ENCODE peak calls at places on chromosomes 11 and 22, in nine cellular contexts. V is EL, Q is mesenchymal stem cell, H is GM03348, T is HFF-Myc, N is fibroblast of the conjunctiva, Y is upper lobe of left lung, E is sciatic nerve, W is dorsolateral prefrontal cortex. L is an unnamed sample.

GRCh38 chr11:44136176-44136945 is 40.9 kb downstream of the EXT2 start:
- DNase-seq in H (no peak), Y (no peak), N (no peak), E (no peak), T (no peak), V (peak), Q (no peak), W (no peak), L (no peak)

GRCh38 chr11:111909378-111909777 is 2.2 kb downstream of the CRYAB start:
- DNase-seq in Y (no peak), V (no peak), N (no peak), W (no peak), T (no peak), H (no peak), E (no peak), Q (no peak), L (no peak)

GRCh38 chr22:40345801-40346177 is 511 bp upstream of the ADSL start:
- DNase-seq in T (no peak), N (no peak), W (peak), H (peak), E (peak), Q (no peak), Y (peak), V (peak), L (no peak)

GRCh38 chr11:86980397-86980796 is 25.2 kb upstream of the FZD4 start:
- DNase-seq in N (no peak), E (no peak), H (no peak), V (no peak), T (no peak), Y (no peak), W (no peak), Q (no peak), L (no peak)

GRCh38 chr11:64101461-64101860 is 64.5 kb downstream of the MACROD1 start:
- DNase-seq in T (no peak), N (no peak), V (no peak), E (no peak), Y (no peak), Q (no peak), H (peak), W (no peak), L (no peak)

GRCh38 chr11:69484427-69485259 is 3.2 kb downstream of the LINC01488 start:
- DNase-seq in W (no peak), E (no peak), Y (no peak), T (no peak), N (no peak), V (no peak), Q (no peak), H (no peak), L (no peak)

GRCh38 chr11:19259487-19260345 is 19.0 kb upstream of the E2F8 start:
- DNase-seq in Y (peak), V (peak), E (peak), Q (peak), N (peak), W (peak), T (no peak), H (peak), L (no peak)

GRCh38 chr22:26722159-26722558 is 64.8 kb downstream of the MIAT start:
- DNase-seq in H (peak), E (no peak), V (peak), W (no peak), N (no peak), Q (no peak), Y (no peak), T (no peak), L (no peak)

GRCh38 chr11:111524056-111524455 is 9.5 kb downstream of the HOATZ start:
- DNase-seq in H (no peak), Q (no peak), T (no peak), E (no peak), V (no peak), W (no peak), Y (no peak), N (no peak), L (no peak)

GRCh38 chr11:91459840-91460239 is 764.8 kb upstream of the FAT3 start:
- DNase-seq in Y (no peak), Q (no peak), T (no peak), E (no peak), H (no peak), W (no peak), N (no peak), V (no peak), L (no peak)

L was measured in retinal pigment epithelial cell.